ENCODE peak calls at places on chromosomes 12 and 14, in five cellular contexts. S is CD8-positive, alpha-beta T cell; O is endothelial cell; C is left lung; J is tibial artery. I is an unnamed sample.

GRCh38 chr14:77965919-77966435 is 166.1 kb downstream of the ADCK1 start:
- DNase-seq in S (no peak), O (peak), C (no peak), J (no peak), I (no peak)

GRCh38 chr12:117450186-117450585 is 88.8 kb upstream of the NOS1 start:
- DNase-seq in S (no peak), O (no peak), C (no peak), J (no peak), I (no peak)

GRCh38 chr14:73238941-73239340 is 1.6 kb downstream of the PAPLN start:
- DNase-seq in S (no peak), O (no peak), C (no peak), J (no peak), I (no peak)

GRCh38 chr12:120534703-120535655 is 823 bp downstream of the RNF10 start:
- DNase-seq in S (peak), O (peak), C (peak), J (peak), I (peak)

GRCh38 chr12:71592841-71593240 is 70.8 kb downstream of the ZFC3H1 start:
- DNase-seq in S (no peak), O (no peak), C (no peak), J (no peak), I (no peak)

GRCh38 chr12:119642986-119643385 is 24.9 kb upstream of the PRKAB1 start:
- DNase-seq in S (no peak), O (peak), C (no peak), J (no peak), I (no peak)

GRCh38 chr12:18066666-18067065 is 23.3 kb downstream of the RERGL start:
- DNase-seq in S (no peak), O (no peak), C (no peak), J (no peak), I (no peak)

GRCh38 chr14:78448483-78449094 is 278.4 kb downstream of the NRXN3 start:
- DNase-seq in S (no peak), O (peak), C (no peak), J (no peak), I (no peak)

GRCh38 chr12:110844131-110844530 is 2.7 kb upstream of the CCDC63 start:
- DNase-seq in S (no peak), O (no peak), C (no peak), J (no peak), I (no peak)

GRCh38 chr14:72183631-72184030 is 251.4 kb downstream of the RGS6 start:
- DNase-seq in S (no peak), O (no peak), C (no peak), J (no peak), I (no peak)

GRCh38 chr14:72182773-72183432 is 250.7 kb downstream of the RGS6 start:
- DNase-seq in S (no peak), O (no peak), C (no peak), J (no peak), I (no peak)

GRCh38 chr14:72173038-72173720 is 240.9 kb downstream of the RGS6 start:
- DNase-seq in S (no peak), O (no peak), C (no peak), J (no peak), I (no peak)

GRCh38 chr14:72177246-72177645 is 245.0 kb downstream of the RGS6 start:
- DNase-seq in S (no peak), O (no peak), C (no peak), J (no peak), I (no peak)

DNA sequence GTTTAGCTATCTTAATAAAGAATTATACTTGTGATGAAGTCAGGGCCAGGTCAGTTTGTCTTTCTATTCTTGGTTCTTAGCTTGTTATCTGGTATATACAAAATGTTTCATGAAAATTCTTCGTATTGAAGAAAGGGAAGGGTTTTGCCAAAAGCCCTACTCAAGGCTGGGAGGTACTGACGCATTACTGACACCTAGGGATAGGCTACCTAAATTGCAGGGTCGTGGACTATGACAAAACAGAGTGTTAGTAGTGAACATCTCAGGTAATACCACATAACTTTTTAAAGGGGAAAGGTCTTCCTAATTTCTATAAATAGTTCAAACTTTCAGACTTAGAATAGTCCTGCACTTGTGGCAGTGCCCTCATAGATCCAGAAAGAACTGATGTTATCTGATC is 246.3 kb downstream of the RGS6 start:
- DNase-seq in S (no peak), O (no peak), C (no peak), J (no peak), I (no peak)
- TF ChIP-seq CTCF in S (no peak), O (no peak), C (no peak), J (no peak), I (no peak)

GRCh38 chr14:68689426-68689825 is 103.4 kb downstream of the ZFP36L1 start:
- DNase-seq in S (no peak), O (no peak), C (no peak), J (peak), I (no peak)

GRCh38 chr14:68690106-68690960 is 102.5 kb downstream of the ZFP36L1 start:
- DNase-seq in S (no peak), O (no peak), C (no peak), J (peak), I (no peak)

GRCh38 chr14:68687746-68688145 is 105.1 kb downstream of the ZFP36L1 start:
- DNase-seq in S (no peak), O (no peak), C (no peak), J (peak), I (no peak)

GRCh38 chr14:68686724-68687123 is 106.1 kb downstream of the ZFP36L1 start:
- DNase-seq in S (no peak), O (no peak), C (no peak), J (peak), I (no peak)

DNA sequence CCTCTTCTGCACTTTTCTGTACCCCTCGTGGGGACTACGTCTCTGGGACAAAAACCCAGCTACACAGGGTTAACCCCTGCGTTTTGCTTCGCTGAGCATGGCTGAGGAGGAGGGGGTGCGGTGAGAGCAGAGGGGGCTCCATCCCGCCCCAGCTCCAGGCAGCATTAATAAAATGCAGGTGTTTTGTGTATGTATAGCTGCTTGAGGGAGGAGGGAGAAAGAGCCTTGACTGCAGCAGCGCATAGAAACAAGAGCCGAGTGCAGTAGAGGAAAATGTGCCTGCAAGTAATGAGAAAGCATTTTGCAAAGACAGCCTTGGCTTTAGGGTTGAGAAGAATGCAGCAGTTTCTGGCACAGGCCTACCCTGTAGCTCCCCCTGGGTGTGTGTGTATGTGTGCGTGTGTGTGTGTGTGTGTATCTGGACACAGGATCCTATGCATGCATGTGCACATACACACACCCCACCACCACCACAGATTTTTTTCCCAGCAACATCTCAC is 103.9 kb downstream of the ZFP36L1 start:
- DNase-seq in S (no peak), O (no peak), C (no peak), J (peak), I (no peak)
- TF ChIP-seq CTCF in S (no peak), O (no peak), C (no peak), J (no peak), I (peak)

DNA sequence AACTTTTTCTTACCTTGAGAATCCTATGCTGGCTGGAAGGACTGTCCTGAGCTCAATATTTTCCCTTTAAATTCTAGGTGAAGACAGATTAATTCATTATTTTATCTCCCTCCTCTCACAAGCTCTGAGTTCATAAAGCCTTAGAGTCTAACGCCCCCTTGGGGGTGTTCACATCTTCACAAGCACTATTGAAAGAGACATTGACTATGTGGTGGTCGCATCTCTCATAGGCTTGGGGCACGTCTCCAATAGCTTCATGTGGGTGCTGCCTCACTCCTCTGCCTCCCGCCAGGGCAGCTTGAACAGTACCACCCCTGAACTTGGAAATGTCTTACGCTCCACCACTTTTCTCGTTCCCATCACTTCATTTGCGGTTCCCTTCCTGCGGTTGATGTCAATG is 106.2 kb downstream of the UNC79 start:
- DNase-seq in S (no peak), O (peak), C (no peak), J (no peak), I (no peak)
- TF ChIP-seq CTCF in S (no peak), O (no peak), C (no peak), J (no peak), I (peak)

GRCh38 chr14:103884854-103885253 is 37.5 kb upstream of the PPP1R13B start:
- DNase-seq in S (no peak), O (no peak), C (no peak), J (no peak), I (no peak)

GRCh38 chr14:103885509-103885932 is 38.1 kb upstream of the PPP1R13B start:
- DNase-seq in S (no peak), O (no peak), C (no peak), J (no peak), I (no peak)

GRCh38 chr14:103887557-103888115 is 40.3 kb upstream of the PPP1R13B start:
- DNase-seq in S (no peak), O (no peak), C (no peak), J (no peak), I (no peak)

GRCh38 chr14:103887170-103887501 is 39.8 kb upstream of the PPP1R13B start:
- DNase-seq in S (no peak), O (no peak), C (no peak), J (no peak), I (no peak)

GRCh38 chr14:103886304-103887169 is 39.2 kb upstream of the PPP1R13B start:
- DNase-seq in S (no peak), O (no peak), C (no peak), J (no peak), I (no peak)
- TF ChIP-seq CTCF in S (no peak), O (no peak), C (no peak), J (no peak), I (peak)

GRCh38 chr12:74229671-74230070 is 308.0 kb upstream of the ATXN7L3B start:
- DNase-seq in S (no peak), O (no peak), C (no peak), J (no peak), I (no peak)
- TF ChIP-seq CTCF in S (no peak), O (no peak), C (no peak), J (no peak), I (no peak)